ENCODE peak calls at places on chromosomes 16 and 17, in five cellular contexts. T, W, E, L and D are unnamed samples.

GRCh38 chr17:13395346-13395745 is 206.4 kb downstream of the HS3ST3A1 start:
- DNase-seq in T (no peak), E (no peak), W (no peak), L (no peak), D (no peak)

GRCh38 chr16:75486666-75487313 is 8.5 kb downstream of the CHST6 start:
- DNase-seq in E (no peak), T (no peak), W (no peak), L (no peak), D (no peak)

GRCh38 chr17:67221062-67221998 is 23.7 kb downstream of the HELZ start:
- DNase-seq in L (no peak), T (no peak), W (no peak), E (no peak), D (peak; percentile 25)

GRCh38 chr16:8990445-8990844 is 26.7 kb upstream of the USP7 start:
- DNase-seq in L (no peak), T (no peak), E (no peak), W (no peak), D (no peak)

GRCh38 chr16:64136743-64137142 is 985.1 kb downstream of the CDH11 start:
- DNase-seq in T (no peak), W (no peak), E (no peak), L (no peak), D (no peak)

GRCh38 chr17:13420294-13421277 is 181.1 kb downstream of the HS3ST3A1 start:
- DNase-seq in E (no peak), T (no peak), L (peak; percentile 55), W (no peak), D (no peak)

GRCh38 chr16:14449334-14449733 is 180.7 kb downstream of the PARN start:
- DNase-seq in L (no peak), E (no peak), T (no peak), W (no peak), D (no peak)

GRCh38 chr17:54948380-54948779 is 20.1 kb downstream of the COX11 start:
- DNase-seq in W (no peak), T (no peak), E (no peak), L (peak; percentile 77), D (no peak)

GRCh38 chr16:30380801-30381208 is 1.6 kb downstream of the SEPTIN1 start:
- DNase-seq in L (no peak), W (no peak), T (no peak), E (peak; percentile 70), D (no peak)

GRCh38 chr17:33572615-33573014 is 279.5 kb upstream of the ASIC2 start:
- DNase-seq in L (no peak), T (no peak), E (no peak), W (no peak), D (no peak)

GRCh38 chr16:18059089-18059488 is 277.4 kb downstream of the NPIPA8 start:
- DNase-seq in E (no peak), T (no peak), W (no peak), L (no peak), D (no peak)

GRCh38 chr17:60315650-60316049 is 76.3 kb downstream of the USP32 start:
- DNase-seq in E (no peak), T (no peak), W (no peak), L (no peak), D (no peak)

GRCh38 chr17:35540589-35541404 is 3.3 kb upstream of the SLFN12L start:
- DNase-seq in E (peak; percentile 53), W (no peak), L (no peak), T (peak; percentile 22), D (peak; percentile 30)

GRCh38 chr17:38869647-38870258 is at the start of gene LASP1:
- DNase-seq in L (no peak), E (peak; percentile 93), T (peak; percentile 95), W (no peak), D (peak; percentile 72)

GRCh38 chr17:34235389-34236028 is 19.6 kb upstream of the CCL2 start:
- DNase-seq in L (no peak), W (no peak), T (no peak), E (peak; percentile 75), D (peak; percentile 31)

GRCh38 chr17:81481011-81481799 is 31.4 kb downstream of the ACTG1 start:
- DNase-seq in E (peak; percentile 89), T (no peak), W (no peak), L (no peak), D (peak; percentile 59)

GRCh38 chr16:46658925-46659324 is 30.1 kb downstream of the VPS35 start:
- DNase-seq in T (peak; percentile 51), E (no peak), L (no peak), W (no peak), D (peak; percentile 35)

GRCh38 chr17:67666710-67667109 is 51.0 kb upstream of the NOL11 start:
- DNase-seq in W (no peak), L (no peak), E (no peak), T (no peak), D (no peak)

GRCh38 chr17:4576729-4577322 is 7.5 kb upstream of the SMTNL2 start:
- DNase-seq in E (peak; percentile 34), T (no peak), L (no peak), W (no peak), D (no peak)

GRCh38 chr17:60641810-60642220 is 35.8 kb upstream of the BCAS3 start:
- DNase-seq in T (peak; percentile 13), E (no peak), L (peak; percentile 53), W (no peak), D (peak; percentile 31)

GRCh38 chr16:57474671-57475661 is 11.3 kb downstream of the DOK4 start:
- DNase-seq in L (no peak), T (no peak), E (peak; percentile 45), W (no peak), D (no peak)

GRCh38 chr16:11004351-11004750 is 60.0 kb downstream of the CLEC16A start:
- DNase-seq in T (no peak), E (no peak), W (no peak), L (no peak), D (no peak)

GRCh38 chr17:27980035-27980434 is 62.4 kb upstream of the NLK start:
- DNase-seq in T (no peak), W (no peak), E (no peak), L (peak; percentile 7), D (no peak)

GRCh38 chr16:85819711-85820110 is 20.2 kb downstream of the COX4I1 start:
- DNase-seq in E (no peak), L (no peak), T (no peak), W (no peak), D (no peak)

GRCh38 chr17:65297916-65298315 is 160.7 kb downstream of the RGS9 start:
- DNase-seq in E (no peak), W (no peak), T (no peak), L (no peak), D (no peak)

GRCh38 chr17:55053855-55054254 is 85.3 kb downstream of the STXBP4 start:
- DNase-seq in L (no peak), T (no peak), E (no peak), W (no peak), D (no peak)

GRCh38 chr16:47460301-47460754 is 535 bp downstream of the ITFG1 start:
- DNase-seq in W (no peak), L (no peak), T (no peak), E (no peak), D (no peak)

GRCh38 chr17:16652847-16653366 is 743 bp downstream of the ZNF624 start:
- DNase-seq in L (no peak), W (no peak), E (no peak), T (no peak), D (peak; percentile 3)

GRCh38 chr17:19566176-19566575 is 32.5 kb downstream of the SLC47A1 start:
- DNase-seq in W (no peak), L (no peak), T (no peak), E (no peak), D (no peak)

GRCh38 chr16:22284637-22285515 is 12.3 kb upstream of the POLR3E start:
- DNase-seq in L (peak; percentile 33), T (no peak), W (no peak), E (peak; percentile 18), D (no peak)

GRCh38 chr17:67638871-67639270 is 78.9 kb upstream of the NOL11 start:
- DNase-seq in E (no peak), L (no peak), W (no peak), T (no peak), D (no peak)

GRCh38 chr17:64187093-64187895 is 57.4 kb upstream of the ERN1 start:
- DNase-seq in L (no peak), E (no peak), T (no peak), W (no peak), D (no peak)

GRCh38 chr17:1487939-1488825 is 4.3 kb downstream of the MYO1C start:
- DNase-seq in E (peak; percentile 91), L (peak; percentile 67), W (no peak), T (peak; percentile 73), D (peak; percentile 55)

GRCh38 chr17:47949951-47950350 is 7.7 kb downstream of the PRR15L start:
- DNase-seq in W (no peak), T (no peak), L (no peak), E (no peak), D (no peak)

GRCh38 chr17:29585080-29585751 is 4.2 kb downstream of the GIT1 start:
- DNase-seq in E (peak; percentile 53), W (no peak), L (no peak), T (no peak), D (no peak)

GRCh38 chr16:68257251-68257905 is 6.9 kb upstream of the SLC7A6 start:
- DNase-seq in T (peak; percentile 52), L (no peak), E (peak; percentile 81), W (no peak), D (peak; percentile 82)

GRCh38 chr16:12655530-12655929 is 148.2 kb downstream of the CPPED1 start:
- DNase-seq in T (no peak), E (no peak), W (no peak), L (no peak), D (no peak)

GRCh38 chr16:68365167-68365817 is 54.5 kb downstream of the PRMT7 start:
- DNase-seq in E (no peak), L (no peak), W (no peak), T (no peak), D (no peak)

GRCh38 chr17:78137392-78138203 is 7.0 kb downstream of the TMC8 start:
- DNase-seq in L (no peak), E (no peak), T (no peak), W (no peak), D (no peak)
- TF ChIP-seq CTCF in L (peak; percentile 31), E (peak; percentile 8), T (peak; percentile 83), W (no peak), D (no peak)

GRCh38 chr16:84585472-84585871 is 32.4 kb downstream of the COTL1 start:
- DNase-seq in T (no peak), L (no peak), W (no peak), E (peak; percentile 10), D (no peak)
- H3K4me3 ChIP-seq in T (no peak overlapping the region), L (no peak overlapping the region), W (no peak overlapping the region), E (no peak overlapping the region), D (no peak overlapping the region)

GRCh38 chr17:11490171-11490760 is 108.0 kb upstream of the DNAH9 start:
- DNase-seq in T (no peak), E (no peak), L (no peak), W (no peak), D (no peak)
- H3K27me3 ChIP-seq in T (no peaks in the 10 kb centered on the region), E (no peaks in the 10 kb centered on the region), L (no peaks in the 10 kb centered on the region), W (no peaks in the 10 kb centered on the region), D (no peaks in the 10 kb centered on the region)

DNA sequence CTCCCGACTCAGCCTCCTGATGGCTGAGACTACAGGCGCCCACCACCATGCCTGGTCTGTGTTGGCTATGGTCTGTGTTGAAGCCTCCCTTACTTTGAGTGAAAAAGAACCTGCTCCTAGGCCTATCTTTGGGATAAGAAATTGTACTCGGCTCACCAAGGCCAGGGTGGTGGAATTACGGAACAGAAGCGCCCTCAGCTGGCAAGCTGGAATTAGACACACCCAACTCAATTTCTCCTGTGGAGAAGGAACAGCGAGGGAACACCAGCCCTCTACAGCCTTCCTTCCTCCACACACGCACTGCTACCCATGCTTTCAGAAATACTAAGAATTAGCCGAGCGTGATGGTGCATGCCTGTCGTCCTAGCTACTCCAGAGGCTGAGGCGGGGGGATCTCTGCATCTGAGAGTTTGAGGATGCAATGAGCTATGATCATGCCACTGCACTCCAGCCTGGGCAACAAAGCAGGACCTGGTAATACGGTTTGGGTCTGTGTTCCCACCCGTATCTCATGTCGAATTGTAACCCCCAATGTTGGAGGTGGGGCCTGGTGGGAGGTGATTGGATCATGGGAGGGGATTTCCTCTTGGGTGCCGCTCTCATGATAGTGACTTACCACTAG is 40.1 kb upstream of the RBBP6 start:
- DNase-seq in E (no peak), W (no peak), L (no peak), T (no peak), D (no peak)
- TF ChIP-seq CTCF in E (no peak), W (no peak), L (peak; percentile 32), T (peak; percentile 62), D (no peak)